ENCODE peak calls at places on chromosomes 12 and 14, in six cellular contexts. M is endothelial cell of umbilical vein, D is HepG2, P is A549, E is GM12878, S is K562. T is an unnamed sample.

GRCh38 chr14:44029933-44030332 is 477.1 kb downstream of the FSCB start:
- DNase-seq in M (no peak), D (no peak), P (no peak), E (no peak), S (no peak), T (peak)

GRCh38 chr14:62126885-62127478 is 364.8 kb downstream of the SNAPC1 start:
- DNase-seq in M (peak), D (peak), P (peak), E (no peak), S (peak), T (peak)

GRCh38 chr12:19675361-19675760 is 236.1 kb downstream of the AEBP2 start:
- DNase-seq in M (no peak), D (no peak), P (no peak), E (peak), S (no peak), T (no peak)

GRCh38 chr12:8449293-8449944 is 6.3 kb upstream of the CLEC6A start:
- DNase-seq in M (peak), D (no peak), P (no peak), E (peak), S (no peak), T (no peak)

GRCh38 chr12:33427071-33427470 is 12.5 kb downstream of the SYT10 start:
- DNase-seq in M (no peak), D (peak), P (no peak), E (no peak), S (peak), T (peak)

GRCh38 chr14:89418976-89419375 is 1.9 kb upstream of the FOXN3 start:
- DNase-seq in M (no peak), D (no peak), P (no peak), E (no peak), S (no peak), T (peak)

GRCh38 chr12:14751987-14752386 is 51.3 kb downstream of the WBP11 start:
- DNase-seq in M (no peak), D (no peak), P (no peak), E (no peak), S (no peak), T (no peak)

GRCh38 chr12:4214912-4215861 is 58.4 kb upstream of the CCND2 start:
- DNase-seq in M (no peak), D (no peak), P (no peak), E (peak), S (peak), T (peak)

GRCh38 chr14:75223664-75224154 is 47.3 kb upstream of the TMED10 start:
- DNase-seq in M (no peak), D (no peak), P (no peak), E (peak), S (no peak), T (peak)

GRCh38 chr14:34043627-34044372 is 92.9 kb upstream of the EGLN3 start:
- DNase-seq in M (peak), D (peak), P (peak), E (peak), S (peak), T (no peak)

GRCh38 chr12:58765653-58766554 is 154.4 kb downstream of the LRIG3 start:
- DNase-seq in M (no peak), D (peak), P (no peak), E (no peak), S (no peak), T (no peak)

GRCh38 chr12:24921251-24922038 is 27.5 kb downstream of the BCAT1 start:
- DNase-seq in M (peak), D (peak), P (no peak), E (no peak), S (no peak), T (no peak)

GRCh38 chr14:91350813-91351507 is 66.7 kb downstream of the CCDC88C start:
- DNase-seq in M (no peak), D (no peak), P (no peak), E (peak), S (no peak), T (peak)

GRCh38 chr14:91352696-91353692 is 64.6 kb downstream of the CCDC88C start:
- DNase-seq in M (no peak), D (no peak), P (no peak), E (no peak), S (no peak), T (no peak)

GRCh38 chr14:91351508-91351853 is 66.1 kb downstream of the CCDC88C start:
- DNase-seq in M (no peak), D (no peak), P (no peak), E (no peak), S (no peak), T (no peak)

GRCh38 chr14:91350483-91350812 is 67.2 kb downstream of the CCDC88C start:
- DNase-seq in M (no peak), D (no peak), P (no peak), E (no peak), S (no peak), T (no peak)

DNA sequence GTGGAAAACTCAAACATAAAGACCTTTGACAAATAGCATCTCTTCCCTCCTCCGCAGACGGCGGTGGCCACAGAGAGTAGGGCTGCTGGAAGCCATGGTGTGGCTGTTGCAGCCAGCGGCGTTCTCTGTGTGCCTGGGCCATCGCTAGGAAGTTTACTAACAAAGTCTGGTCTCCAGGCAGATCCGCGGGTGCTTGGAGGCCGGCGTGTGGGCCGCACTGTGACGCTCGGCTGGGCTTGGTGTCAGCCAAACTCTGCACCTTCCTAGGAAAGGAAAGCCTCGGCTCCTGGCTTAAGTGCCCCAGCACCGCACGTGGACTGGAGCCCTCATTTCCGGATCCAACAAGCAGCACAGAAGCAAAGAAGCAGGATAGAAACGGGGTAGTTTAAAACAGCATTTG is 65.5 kb downstream of the CCDC88C start:
- DNase-seq in M (no peak), D (no peak), P (no peak), E (no peak), S (no peak), T (no peak)
- TF ChIP-seq MYC in M (no peak), D (no peak), P (no peak), E (no peak), S (no peak), T (no peak)

GRCh38 chr12:111766608-111767361 is at the start of gene ALDH2:
- DNase-seq in M (peak), D (peak), P (peak), E (no peak), S (peak), T (peak)
- TF ChIP-seq POLR2A in M (peak), D (peak), P (peak), E (peak), S (peak), T (no peak)

DNA sequence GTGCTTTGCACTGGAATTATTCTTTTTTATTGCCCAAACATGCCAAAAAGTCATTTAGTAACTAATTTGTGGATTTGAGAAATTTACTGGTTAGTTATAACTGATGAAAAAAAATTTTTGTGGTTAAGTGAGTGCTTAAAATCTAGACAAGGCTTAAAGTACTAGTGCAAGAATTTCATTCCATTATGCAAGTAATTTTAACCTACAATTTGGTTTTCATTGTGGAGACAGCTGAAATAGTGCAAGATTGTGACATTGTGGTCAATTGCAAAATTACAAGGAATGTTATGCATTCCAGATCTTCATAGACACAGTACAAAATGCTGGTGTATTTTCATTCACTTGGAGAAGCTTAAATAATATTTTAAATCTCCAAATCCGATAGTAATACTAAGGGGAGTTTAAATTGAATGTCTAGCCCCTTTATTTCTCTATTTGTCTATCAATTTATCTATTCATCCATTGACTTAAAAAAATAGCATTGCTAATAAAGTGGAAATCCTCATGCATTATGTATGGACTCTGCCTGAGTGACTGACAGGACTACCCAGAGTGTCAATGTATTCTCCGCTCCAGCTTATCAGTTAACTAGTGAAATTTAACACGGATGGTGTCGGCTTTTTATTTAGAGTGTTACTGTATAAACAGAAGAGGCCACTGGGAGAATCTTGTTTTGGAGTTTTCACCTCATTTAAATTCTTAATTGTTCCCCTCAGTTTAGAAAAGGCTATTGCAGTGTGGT is 125.9 kb downstream of the ALX1 start:
- DNase-seq in M (no peak), D (no peak), P (no peak), E (no peak), S (no peak), T (peak)
- TF ChIP-seq MYC in M (no peak), D (no peak), P (no peak), E (no peak), S (no peak), T (no peak)

DNA sequence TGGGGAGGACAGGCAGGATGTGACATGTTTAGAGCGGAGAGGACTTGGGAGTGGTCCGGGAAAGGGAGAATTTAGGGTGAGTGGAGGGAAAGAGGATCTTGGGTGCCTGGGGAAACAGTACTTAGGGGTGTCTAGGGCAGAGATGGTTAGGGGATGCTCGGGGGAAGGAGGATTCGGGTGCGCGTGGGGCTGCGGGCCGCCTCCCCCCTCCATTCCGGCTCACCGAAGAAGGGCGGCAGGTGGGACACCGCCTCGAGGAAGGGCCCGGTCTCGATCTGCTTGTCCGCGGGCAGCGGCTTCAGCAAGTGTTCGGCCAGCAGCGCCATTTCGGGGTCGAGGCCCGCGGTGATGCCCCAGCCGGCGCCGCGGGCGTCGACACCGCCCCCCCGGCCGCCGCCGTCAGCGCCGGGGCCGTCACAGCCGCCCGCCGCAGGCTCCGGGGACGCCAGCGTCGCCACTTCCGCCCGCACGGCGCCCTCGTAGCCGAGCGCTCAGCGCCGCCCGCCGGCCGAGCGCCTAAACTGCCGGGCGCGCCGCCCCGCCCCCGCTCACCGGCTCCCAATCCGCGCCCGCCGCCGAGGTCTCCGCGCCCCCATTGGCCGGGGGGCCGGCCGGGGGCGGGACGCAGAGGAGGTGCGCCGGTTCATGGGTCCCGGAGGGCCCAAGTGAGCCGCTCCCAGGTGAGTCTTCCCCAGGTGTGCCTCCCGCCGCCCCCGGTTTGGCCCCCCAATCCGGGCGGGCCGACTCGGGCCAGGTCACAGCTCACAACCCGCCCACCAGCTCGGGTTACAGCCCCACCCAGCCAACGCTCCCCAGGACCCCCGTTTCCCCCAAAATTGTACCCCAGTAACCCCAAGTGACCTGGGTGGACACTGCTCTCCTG is at the start of gene GLTP:
- DNase-seq in M (peak), D (peak), P (peak), E (no peak), S (peak), T (peak)
- TF ChIP-seq POLR2A in M (peak), D (no peak), P (peak), E (peak), S (no peak), T (no peak)

GRCh38 chr12:39622306-39622705 is 2.7 kb upstream of the ABCD2 start:
- DNase-seq in M (no peak), D (no peak), P (no peak), E (no peak), S (no peak), T (no peak)

GRCh38 chr12:39619660-39620433 is at the start of gene ABCD2:
- DNase-seq in M (peak), D (peak), P (peak), E (peak), S (peak), T (peak)

GRCh38 chr12:39619316-39619659 is 315 bp downstream of the ABCD2 start:
- DNase-seq in M (no peak), D (no peak), P (no peak), E (no peak), S (no peak), T (no peak)

GRCh38 chr12:39621670-39622069 is 2.1 kb upstream of the ABCD2 start:
- DNase-seq in M (no peak), D (no peak), P (no peak), E (no peak), S (no peak), T (no peak)

DNA sequence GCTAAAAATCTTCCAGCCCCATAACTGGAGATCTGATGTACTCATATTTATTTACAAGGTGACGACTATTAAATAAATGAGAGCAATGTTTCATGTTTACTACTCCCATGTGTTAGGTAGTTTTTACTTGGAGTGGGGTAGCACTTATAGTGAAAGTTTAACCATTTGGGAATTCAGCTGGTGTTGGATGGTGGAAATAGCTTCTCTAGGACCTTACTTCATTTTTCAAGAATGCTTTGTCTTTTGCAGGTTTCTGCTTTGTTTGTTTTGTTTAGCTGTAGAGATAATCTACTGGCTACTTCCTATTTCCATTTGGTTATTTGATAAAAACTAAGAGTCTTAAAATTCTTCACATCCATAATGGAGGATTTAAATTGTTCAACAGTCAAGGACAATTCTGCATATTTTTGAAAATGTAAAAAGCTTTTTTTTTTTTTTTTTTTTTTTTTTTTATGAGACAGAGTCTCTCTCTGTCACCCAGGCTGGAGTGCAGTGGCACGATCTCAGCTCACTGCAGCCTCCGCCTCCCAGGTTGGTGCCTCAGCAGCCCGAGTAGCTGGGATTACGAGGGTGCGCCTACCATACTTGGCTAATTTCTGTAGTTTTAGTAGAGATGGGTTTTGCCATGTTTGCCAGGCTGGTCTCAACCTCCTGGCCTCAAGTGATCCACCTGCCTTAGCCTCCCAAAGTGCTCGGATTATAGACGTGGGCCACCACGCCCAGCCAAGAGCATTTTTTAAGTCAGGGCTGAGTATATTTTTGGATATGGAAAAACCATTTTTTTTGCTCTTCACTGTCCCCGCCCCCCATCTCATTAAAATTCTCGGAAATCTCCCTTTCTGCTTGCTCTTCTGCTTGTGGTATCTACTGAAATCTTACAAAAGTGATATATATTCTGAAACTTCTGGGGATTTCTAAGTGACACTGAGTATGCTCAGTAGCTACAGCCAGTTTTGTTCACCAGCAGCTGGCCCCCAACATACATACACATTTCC is 1.4 kb upstream of the ABCD2 start:
- DNase-seq in M (no peak), D (no peak), P (no peak), E (peak), S (no peak), T (no peak)
- TF ChIP-seq MYC in M (no peak), D (no peak), P (no peak), E (no peak), S (no peak), T (no peak)

T was measured in NB4.